ENCODE peak calls at places on chromosomes 3 and 15, in seven cellular contexts. C is SK-N-SH, U is HCT116, L is HepG2, W is H1, N is GM12878, G is Panc1. V is an unnamed sample.

GRCh38 chr15:67845974-67846373 is 6.1 kb upstream of the RNU6-1 start:
- DNase-seq in U (no peak), W (no peak), C (no peak), L (no peak), G (no peak), N (no peak), V (no peak)

GRCh38 chr3:20056727-20057611 is 16.7 kb downstream of the KAT2B start:
- DNase-seq in G (peak; percentile 62), W (no peak), L (no peak), U (no peak), N (no peak), C (no peak), V (no peak)

GRCh38 chr3:169658311-169658931 is 5.1 kb downstream of the MECOM start:
- DNase-seq in G (no peak), C (peak; percentile 26), U (no peak), W (no peak), N (no peak), L (no peak), V (no peak)

GRCh38 chr15:29621626-29622025 is 200.6 kb downstream of the TJP1 start:
- DNase-seq in C (no peak), W (no peak), L (no peak), G (no peak), N (no peak), U (no peak), V (no peak)

GRCh38 chr3:168847293-168847883 is 751.7 kb upstream of the GOLIM4 start:
- DNase-seq in C (peak; percentile 25), G (no peak), N (peak; percentile 12), W (no peak), L (no peak), U (no peak), V (no peak)

GRCh38 chr15:74994236-74994635 is 1.1 kb upstream of the SCAMP5 start:
- DNase-seq in U (no peak), C (no peak), W (no peak), L (no peak), G (no peak), N (no peak), V (no peak)

GRCh38 chr3:31762016-31762764 is 218.9 kb downstream of the OSBPL10 start:
- DNase-seq in U (no peak), W (no peak), N (no peak), G (no peak), C (no peak), L (no peak), V (no peak)

GRCh38 chr3:14991148-14991742 is 43.9 kb downstream of the NR2C2 start:
- DNase-seq in L (no peak), U (no peak), W (no peak), G (no peak), N (no peak), C (no peak), V (no peak)

GRCh38 chr3:85977615-85978338 is 1013.2 kb downstream of the VGLL3 start:
- DNase-seq in N (no peak), U (no peak), G (no peak), C (no peak), L (no peak), W (no peak), V (no peak)

GRCh38 chr15:101372149-101372577 is 77.1 kb upstream of the SNRPA1 start:
- DNase-seq in L (no peak), C (no peak), G (no peak), N (no peak), U (no peak), W (no peak), V (no peak)

GRCh38 chr15:43133429-43134156 is at the start of gene TMEM62:
- DNase-seq in U (peak; percentile 76), W (no peak), L (peak; percentile 77), G (peak; percentile 45), C (peak; percentile 90), N (peak; percentile 75), V (peak; percentile 86)

GRCh38 chr3:161177996-161178395 is 43.1 kb upstream of the NMD3 start:
- DNase-seq in W (no peak), U (no peak), L (no peak), C (no peak), N (no peak), G (no peak), V (no peak)

GRCh38 chr15:49124371-49124770 is 31.0 kb downstream of the COPS2 start:
- DNase-seq in N (no peak), C (no peak), G (no peak), W (no peak), U (no peak), L (no peak), V (no peak)

GRCh38 chr15:85415779-85416178 is 35.4 kb downstream of the AKAP13 start:
- DNase-seq in N (no peak), L (no peak), C (no peak), W (no peak), U (no peak), G (no peak), V (no peak)

GRCh38 chr3:172106989-172107388 is 67.6 kb downstream of the FNDC3B start:
- DNase-seq in W (no peak), L (no peak), U (no peak), C (no peak), G (no peak), N (peak; percentile 70), V (peak; percentile 84)

GRCh38 chr3:32283304-32283703 is 44.8 kb downstream of the CMTM8 start:
- DNase-seq in N (no peak), G (no peak), W (no peak), U (no peak), L (no peak), C (no peak), V (no peak)

GRCh38 chr3:186489507-186489906 is 54.7 kb downstream of the CRYGS start:
- DNase-seq in W (no peak), N (no peak), C (no peak), L (no peak), U (no peak), G (no peak), V (no peak)

GRCh38 chr15:60552224-60552623 is 73.3 kb upstream of the ICE2 start:
- DNase-seq in L (no peak), U (no peak), W (no peak), C (no peak), G (no peak), N (no peak), V (no peak)

GRCh38 chr15:25611603-25612002 is 172.8 kb upstream of the UBE3A start:
- DNase-seq in U (no peak), N (no peak), G (no peak), L (no peak), C (no peak), W (no peak), V (no peak)

GRCh38 chr3:153127788-153128187 is 34.2 kb upstream of the RAP2B start:
- DNase-seq in G (no peak), L (no peak), N (no peak), U (no peak), C (no peak), W (no peak), V (no peak)

GRCh38 chr3:7095116-7095515 is 234.2 kb downstream of the GRM7 start:
- DNase-seq in G (no peak), C (no peak), U (no peak), L (no peak), N (no peak), W (no peak), V (no peak)
- TF ChIP-seq SIN3A in G (no peak), C (no peak), U (no peak), L (no peak), N (no peak), W (no peak), V (no peak)

DNA sequence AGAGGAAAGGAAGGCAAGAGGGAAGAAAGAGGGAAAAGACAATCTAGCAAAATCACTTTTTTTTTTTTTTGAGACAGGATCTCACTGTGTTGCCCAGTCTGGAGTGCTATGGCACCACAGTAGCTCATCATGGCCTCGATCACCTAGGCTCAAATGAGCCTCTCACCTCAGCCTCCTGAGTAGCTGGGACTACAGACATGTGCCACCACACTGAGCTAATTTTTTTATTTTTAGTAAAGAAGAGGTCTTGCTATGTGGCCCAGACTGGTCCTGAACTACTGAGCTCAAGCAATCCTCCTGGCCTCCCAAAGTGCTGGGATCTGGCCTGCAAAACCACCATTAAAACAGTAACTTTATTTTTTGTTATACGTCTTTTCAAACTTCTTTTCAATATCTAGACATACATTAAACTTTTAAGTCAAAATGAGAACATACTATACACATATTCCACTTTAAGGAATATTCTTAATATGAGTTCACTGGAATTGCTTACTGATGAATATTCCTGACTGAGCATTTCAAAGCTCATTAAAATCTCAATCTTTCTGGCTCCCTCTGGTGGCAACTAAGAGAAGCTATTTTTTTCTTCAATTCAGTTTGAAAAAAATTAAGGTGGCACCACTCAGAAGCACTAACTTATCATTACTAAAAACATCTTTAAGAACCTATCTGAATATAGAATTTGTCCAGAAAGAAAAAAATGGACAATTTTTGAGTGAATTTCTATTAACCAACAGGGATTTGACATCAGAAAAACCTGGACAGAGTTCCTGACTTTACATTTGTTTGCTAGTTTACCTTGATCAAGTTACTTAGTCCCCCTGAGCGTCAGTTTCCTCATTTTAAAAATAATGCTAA is 40.9 kb downstream of the UACA start:
- DNase-seq in N (no peak), W (no peak), L (peak; percentile 35), U (peak; percentile 45), C (peak; percentile 52), G (no peak), V (peak; percentile 24)
- TF ChIP-seq SIN3A in N (no peak), W (no peak), L (no peak), U (no peak), C (no peak), G (no peak), V (no peak)

GRCh38 chr3:155428558-155428957 is 135.1 kb upstream of the STRIT1 start:
- DNase-seq in G (no peak), C (no peak), L (no peak), U (no peak), W (no peak), N (no peak), V (no peak)

GRCh38 chr3:155435821-155436220 is 142.3 kb upstream of the STRIT1 start:
- DNase-seq in C (no peak), L (no peak), G (no peak), N (no peak), W (no peak), U (no peak), V (no peak)

GRCh38 chr3:155426524-155427230 is 133.2 kb upstream of the STRIT1 start:
- DNase-seq in L (no peak), G (no peak), U (no peak), N (no peak), W (no peak), C (no peak), V (no peak)

DNA sequence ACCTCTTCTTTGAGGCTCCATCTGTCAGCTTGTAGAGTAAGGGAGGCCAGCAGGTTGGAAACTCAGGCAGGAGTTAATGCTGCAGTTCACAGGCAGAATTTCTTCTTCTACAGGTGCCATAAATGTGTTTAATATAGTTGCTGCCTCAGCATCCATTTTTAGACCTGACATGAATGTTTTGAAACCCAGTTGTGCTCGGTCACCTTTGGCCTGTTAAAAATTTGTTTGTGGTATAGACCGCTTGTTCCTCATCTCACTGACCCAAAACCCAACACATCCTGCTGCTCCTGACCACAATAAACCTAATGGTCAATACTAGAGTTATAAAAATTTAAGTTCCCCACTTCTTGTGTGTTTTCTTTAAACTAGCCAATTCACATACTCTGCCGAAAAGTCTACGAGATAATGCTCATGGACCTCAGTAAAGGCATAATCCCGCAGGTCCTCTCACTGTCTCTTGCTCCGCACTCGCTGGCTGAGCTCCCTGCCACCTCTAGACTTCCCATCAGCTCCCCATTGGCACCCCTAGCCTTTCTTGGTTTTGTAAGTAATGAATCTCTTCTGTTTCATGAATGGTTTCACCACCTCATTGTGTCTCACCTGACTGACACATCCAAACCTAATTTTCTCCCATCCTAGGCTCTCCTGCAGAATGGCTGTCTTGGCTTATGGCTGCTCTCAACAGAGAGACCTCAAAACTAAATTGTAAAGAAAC is 138.5 kb upstream of the STRIT1 start:
- DNase-seq in C (no peak), G (no peak), N (no peak), W (no peak), U (no peak), L (no peak), V (no peak)
- TF ChIP-seq SIN3A in C (no peak), G (no peak), N (no peak), W (no peak), U (no peak), L (no peak), V (no peak)

GRCh38 chr3:42130329-42131070 is 39.3 kb downstream of the TRAK1 start:
- DNase-seq in U (no peak), C (no peak), N (no peak), W (no peak), G (no peak), L (peak; percentile 99), V (no peak)
- TF ChIP-seq SIN3A in U (no peak), C (no peak), N (no peak), W (no peak), G (no peak), L (peak; percentile 35), V (no peak)